ENCODE peak calls at places on chromosome 16, in seven cellular contexts. G is H7, K is mammary epithelial cell, X is fibroblast of pulmonary artery, F is SK-N-SH, W is GM20000, B is astrocyte of the cerebellum. R is an unnamed sample.

GRCh38 chr16:12829096-12829888 is 25.6 kb upstream of the CPPED1 start:
- DNase-seq in G (no peak), K (no peak), X (no peak), F (no peak), W (no peak), B (no peak), R (no peak)

GRCh38 chr16:68790130-68790761 is 53.1 kb upstream of the TANGO6 start:
- DNase-seq in G (peak; percentile 35), K (peak; percentile 82), X (peak; percentile 82), F (no peak), W (no peak), B (peak; percentile 92), R (no peak)

GRCh38 chr16:27745348-27745747 is 195.4 kb downstream of the KATNIP start:
- DNase-seq in G (no peak), K (no peak), X (peak; percentile 59), F (no peak), W (no peak), B (no peak), R (no peak)

GRCh38 chr16:11597268-11597690 is 10.6 kb upstream of the LITAF start:
- DNase-seq in G (no peak), K (no peak), X (no peak), F (no peak), W (no peak), B (no peak), R (no peak)

GRCh38 chr16:1393613-1394176 is 20.8 kb downstream of the UNKL start:
- DNase-seq in G (no peak), K (no peak), X (no peak), F (no peak), W (no peak), B (no peak), R (no peak)

GRCh38 chr16:81575834-81576233 is 131.2 kb downstream of the CMIP start:
- DNase-seq in G (no peak), K (no peak), X (no peak), F (no peak), W (no peak), B (no peak), R (no peak)

GRCh38 chr16:72198641-72199250 is 26.8 kb upstream of the PMFBP1 start:
- DNase-seq in G (peak; percentile 26), K (no peak), X (no peak), F (peak; percentile 69), W (no peak), B (no peak), R (no peak)

GRCh38 chr16:26959416-26960009 is 107.2 kb upstream of the C16orf82 start:
- DNase-seq in G (no peak), K (no peak), X (no peak), F (no peak), W (no peak), B (no peak), R (no peak)

GRCh38 chr16:85385463-85386331 is 227.4 kb upstream of the GSE1 start:
- DNase-seq in G (no peak), K (no peak), X (no peak), F (no peak), W (no peak), B (no peak), R (no peak)

GRCh38 chr16:591892-592517 is 2.1 kb downstream of the RAB40C start:
- DNase-seq in G (no peak), K (no peak), X (no peak), F (no peak), W (no peak), B (no peak), R (no peak)

GRCh38 chr16:27698746-27699145 is 148.8 kb downstream of the KATNIP start:
- DNase-seq in G (no peak), K (no peak), X (no peak), F (no peak), W (no peak), B (no peak), R (no peak)